ENCODE peak calls at places on chromosomes 11 and 22, in nine cellular contexts. H is tibial artery; P is adrenal gland; S is tibial nerve; T is neural progenitor cell; D is colonic mucosa; K is pancreas; W is cardiac muscle cell; C is CD8-positive, alpha-beta memory T cell. U is an unnamed sample.
A peak's percentile ranks its signal among the peaks of the same experiment; 100 is the strongest.

GRCh38 chr11:31702966-31703365 is 108.2 kb downstream of the PAX6 start:
- DNase-seq in H (no peak), P (no peak), S (no peak), T (no peak), D (no peak), K (no peak), W (no peak), C (no peak), U (no peak)

GRCh38 chr11:112625816-112626215 is 335.4 kb upstream of the NCAM1 start:
- DNase-seq in H (no peak), P (no peak), S (no peak), T (peak; percentile 56), D (no peak), K (no peak), W (no peak), C (no peak), U (no peak)

GRCh38 chr22:28905433-28905832 is 22.1 kb downstream of the ZNRF3 start:
- DNase-seq in H (no peak), P (no peak), S (no peak), T (no peak), D (no peak), K (no peak), W (no peak), C (no peak), U (no peak)

GRCh38 chr22:45337536-45337935 is 27.8 kb downstream of the FAM118A start:
- DNase-seq in H (no peak), P (no peak), S (no peak), T (no peak), D (no peak), K (no peak), W (no peak), C (no peak), U (no peak)

GRCh38 chr11:93537767-93538261 is 5.4 kb downstream of the SMCO4 start:
- DNase-seq in H (peak; percentile 90), P (peak; percentile 73), S (peak; percentile 52), T (no peak), D (no peak), K (peak; percentile 29), W (peak; percentile 14), C (no peak), U (no peak)

GRCh38 chr11:61108847-61109585 is 6.7 kb downstream of the CD5 start:
- DNase-seq in H (no peak), P (no peak), S (no peak), T (no peak), D (no peak), K (no peak), W (no peak), C (peak; percentile 41), U (no peak)

GRCh38 chr11:108916290-108916689 is 251.4 kb downstream of the DDX10 start:
- DNase-seq in H (no peak), P (no peak), S (no peak), T (no peak), D (no peak), K (no peak), W (no peak), C (no peak), U (no peak)

GRCh38 chr22:47164514-47165337 is 402.3 kb downstream of the TBC1D22A start:
- DNase-seq in H (peak; percentile 32), P (peak; percentile 9), S (no peak), T (peak; percentile 44), D (no peak), K (no peak), W (no peak), C (no peak), U (peak; percentile 4)

GRCh38 chr22:45671051-45671782 is 417 bp upstream of the ATXN10 start:
- DNase-seq in H (no peak), P (peak; percentile 37), S (no peak), T (peak; percentile 58), D (peak; percentile 54), K (no peak), W (no peak), C (no peak), U (peak; percentile 18)

GRCh38 chr11:125412177-125412496 is 83.9 kb downstream of the FEZ1 start:
- DNase-seq in H (no peak), P (no peak), S (no peak), T (no peak), D (no peak), K (no peak), W (no peak), C (no peak), U (no peak)

GRCh38 chr22:32531955-32532818 is 57.6 kb downstream of the FBXO7 start:
- DNase-seq in H (peak; percentile 89), P (peak; percentile 58), S (no peak), T (peak; percentile 63), D (peak; percentile 58), K (peak; percentile 45), W (peak; percentile 92), C (no peak), U (peak; percentile 92)

GRCh38 chr11:6437423-6437822 is 3.4 kb downstream of the HPX start:
- DNase-seq in H (no peak), P (no peak), S (no peak), T (no peak), D (no peak), K (no peak), W (no peak), C (no peak), U (no peak)

GRCh38 chr11:76256448-76256847 is 50.1 kb upstream of the WNT11 start:
- DNase-seq in H (no peak), P (no peak), S (no peak), T (peak; percentile 60), D (no peak), K (no peak), W (no peak), C (no peak), U (no peak)

GRCh38 chr22:36406139-36406538 is 18.4 kb upstream of the MYH9 start:
- DNase-seq in H (no peak), P (peak; percentile 61), S (no peak), T (no peak), D (no peak), K (no peak), W (no peak), C (no peak), U (no peak)

GRCh38 chr11:72418834-72419560 is 15.3 kb downstream of the CLPB start:
- DNase-seq in H (no peak), P (no peak), S (no peak), T (no peak), D (no peak), K (no peak), W (no peak), C (no peak), U (no peak)
- H3K27ac ChIP-seq in H (no peak overlapping the region), P (no peak overlapping the region), S (no peak overlapping the region), T (no peak overlapping the region), D (no peak overlapping the region), K (no peak overlapping the region), W (no peak overlapping the region), C (no peak overlapping the region), U (no peak overlapping the region)

DNA sequence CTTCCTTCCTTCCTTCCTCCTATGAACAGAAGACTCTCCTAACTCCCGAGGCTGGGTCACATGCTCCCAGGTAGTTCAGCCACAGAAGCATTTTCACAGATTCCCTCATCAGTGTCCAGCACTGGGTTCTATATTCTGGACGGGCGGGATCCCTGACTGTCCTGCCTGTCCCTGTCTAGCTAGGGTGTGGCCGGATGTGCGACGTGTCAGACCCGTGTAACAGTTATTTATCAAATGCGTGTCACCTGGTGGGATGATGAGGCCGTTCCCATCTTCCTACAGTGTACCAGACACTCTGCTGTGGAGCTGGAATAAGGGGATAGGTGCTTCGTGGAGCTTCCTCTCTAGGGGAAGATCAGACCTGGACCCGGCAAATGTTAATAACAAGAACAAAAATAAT is 901.0 kb downstream of the BRD1 start:
- DNase-seq in H (peak; percentile 32), P (no peak), S (no peak), T (no peak), D (no peak), K (no peak), W (no peak), C (no peak), U (no peak)
- H3K27ac ChIP-seq in H (no peak overlapping the region), P (no peak overlapping the region), S (no peak overlapping the region), T (no peak overlapping the region), D (no peak overlapping the region), K (no peak overlapping the region), W (no peak overlapping the region), C (no peak overlapping the region), U (no peak overlapping the region)

GRCh38 chr11:116449522-116449921 is 323.3 kb downstream of the BUD13 start:
- DNase-seq in H (no peak), P (no peak), S (no peak), T (no peak), D (no peak), K (no peak), W (no peak), C (no peak), U (no peak)

GRCh38 chr11:116445108-116446047 is 327.4 kb downstream of the BUD13 start:
- DNase-seq in H (no peak), P (no peak), S (no peak), T (peak; percentile 61), D (no peak), K (no peak), W (no peak), C (no peak), U (no peak)

GRCh38 chr11:116446542-116446941 is 326.2 kb downstream of the BUD13 start:
- DNase-seq in H (no peak), P (no peak), S (no peak), T (no peak), D (no peak), K (no peak), W (no peak), C (no peak), U (no peak)

DNA sequence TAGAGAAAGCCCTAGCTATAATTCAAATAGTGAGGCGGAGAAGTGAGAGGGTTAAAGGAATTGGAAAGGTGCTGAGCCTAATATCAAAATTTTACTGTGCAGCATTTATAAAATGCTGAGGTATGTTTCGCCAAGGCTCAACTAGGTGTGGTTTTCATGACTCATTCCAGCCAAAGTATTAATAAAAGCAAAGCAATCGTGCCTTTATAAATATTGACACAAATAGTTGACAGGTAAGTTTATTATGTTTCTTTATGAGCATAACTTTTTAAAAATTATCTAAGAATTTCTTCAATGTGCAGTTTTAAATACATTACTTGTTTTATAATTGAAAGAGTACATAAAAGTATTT is 326.8 kb downstream of the BUD13 start:
- DNase-seq in H (no peak), P (no peak), S (no peak), T (no peak), D (no peak), K (no peak), W (no peak), C (no peak), U (no peak)
- H3K27ac ChIP-seq in H (no peak overlapping the region), P (no peak overlapping the region), S (no peak overlapping the region), T (no peak overlapping the region), D (no peak overlapping the region), K (no peak overlapping the region), W (no peak overlapping the region), C (no peak overlapping the region), U (no peak overlapping the region)

GRCh38 chr22:44279059-44279340 is 33.8 kb downstream of the SHISAL1 start:
- DNase-seq in H (no peak), P (no peak), S (no peak), T (no peak), D (no peak), K (no peak), W (no peak), C (no peak), U (no peak)
- H3K27ac ChIP-seq in H (no peak overlapping the region), P (no peak overlapping the region), S (no peak overlapping the region), T (no peak overlapping the region), D (no peak overlapping the region), K (no peak overlapping the region), W (no peak overlapping the region), C (no peak overlapping the region), U (no peak overlapping the region)